ENCODE peak calls at places on chromosomes 5 and 9, in ten cellular contexts. F, J, A, V, X, L, I, U, H and C are unnamed samples.

GRCh38 chr5:132877466-132877865 is 4.0 kb downstream of the LEAP2 start:
- DNase-seq in F (no peak), J (no peak), A (no peak), V (no peak), X (no peak), L (no peak), I (no peak), U (no peak), H (no peak), C (no peak)

GRCh38 chr9:101620452-101620851 is 25.7 kb upstream of the PPP3R2 start:
- DNase-seq in F (no peak), J (no peak), A (no peak), V (no peak), X (no peak), L (no peak), I (no peak), U (no peak), H (no peak), C (no peak)

GRCh38 chr9:69549310-69550202 is 122.6 kb downstream of the APBA1 start:
- DNase-seq in F (peak), J (peak), A (peak), V (no peak), X (peak), L (peak), I (peak), U (peak), H (no peak), C (no peak)

GRCh38 chr5:95861858-95862561 is 39.5 kb upstream of the GLRX start:
- DNase-seq in F (no peak), J (no peak), A (no peak), V (no peak), X (no peak), L (no peak), I (peak), U (no peak), H (no peak), C (no peak)

GRCh38 chr9:133137451-133138231 is 16.6 kb upstream of the RALGDS start:
- DNase-seq in F (no peak), J (peak), A (peak), V (no peak), X (no peak), L (no peak), I (no peak), U (peak), H (peak), C (peak)

GRCh38 chr9:2859776-2860379 is 16.0 kb upstream of the PUM3 start:
- DNase-seq in F (peak), J (peak), A (peak), V (peak), X (peak), L (no peak), I (peak), U (peak), H (peak), C (peak)

GRCh38 chr9:38287420-38287985 is 105.0 kb upstream of the ALDH1B1 start:
- DNase-seq in F (no peak), J (no peak), A (no peak), V (no peak), X (no peak), L (no peak), I (no peak), U (no peak), H (no peak), C (no peak)

GRCh38 chr5:14105717-14106435 is 37.3 kb upstream of the TRIO start:
- DNase-seq in F (no peak), J (peak), A (no peak), V (no peak), X (peak), L (no peak), I (peak), U (no peak), H (no peak), C (no peak)

GRCh38 chr5:173396311-173396993 is 68.2 kb upstream of the STC2 start:
- DNase-seq in F (no peak), J (no peak), A (no peak), V (no peak), X (no peak), L (no peak), I (no peak), U (peak), H (no peak), C (peak)

GRCh38 chr5:114657342-114658130 is 295.7 kb downstream of the KCNN2 start:
- DNase-seq in F (no peak), J (no peak), A (no peak), V (no peak), X (no peak), L (no peak), I (no peak), U (no peak), H (no peak), C (peak)

GRCh38 chr5:95838001-95838520 is 15.5 kb upstream of the GLRX start:
- DNase-seq in F (no peak), J (no peak), A (no peak), V (no peak), X (no peak), L (no peak), I (no peak), U (no peak), H (no peak), C (no peak)

GRCh38 chr5:68875351-68875750 is 218.5 kb upstream of the SLC30A5 start:
- DNase-seq in F (no peak), J (no peak), A (no peak), V (no peak), X (no peak), L (no peak), I (no peak), U (no peak), H (no peak), C (no peak)

GRCh38 chr5:108084105-108084504 is 297.8 kb downstream of the FBXL17 start:
- DNase-seq in F (no peak), J (no peak), A (no peak), V (no peak), X (no peak), L (no peak), I (peak), U (no peak), H (no peak), C (no peak)

GRCh38 chr9:37290881-37291485 is 131.5 kb upstream of the GRHPR start:
- DNase-seq in F (no peak), J (no peak), A (no peak), V (no peak), X (no peak), L (no peak), I (peak), U (no peak), H (no peak), C (no peak)

GRCh38 chr9:134872482-134873231 is 8.0 kb upstream of the FCN2 start:
- DNase-seq in F (no peak), J (no peak), A (no peak), V (no peak), X (no peak), L (no peak), I (no peak), U (no peak), H (no peak), C (no peak)

GRCh38 chr5:138946241-138946623 is 71.1 kb upstream of the LRRTM2 start:
- DNase-seq in F (no peak), J (peak), A (no peak), V (no peak), X (no peak), L (no peak), I (no peak), U (no peak), H (no peak), C (peak)

GRCh38 chr5:26553079-26553478 is 485.3 kb downstream of the CDH9 start:
- DNase-seq in F (no peak), J (no peak), A (no peak), V (no peak), X (peak), L (no peak), I (no peak), U (no peak), H (no peak), C (no peak)

GRCh38 chr5:30894811-30895210 is 298.7 kb upstream of the CDH6 start:
- DNase-seq in F (no peak), J (no peak), A (no peak), V (no peak), X (no peak), L (no peak), I (peak), U (no peak), H (no peak), C (no peak)

GRCh38 chr5:172849636-172850453 is 15.8 kb downstream of the ERGIC1 start:
- DNase-seq in F (no peak), J (peak), A (peak), V (no peak), X (peak), L (no peak), I (no peak), U (no peak), H (peak), C (peak)

GRCh38 chr5:109102291-109102690 is 307.5 kb downstream of the PJA2 start:
- DNase-seq in F (no peak), J (no peak), A (no peak), V (no peak), X (no peak), L (no peak), I (no peak), U (no peak), H (no peak), C (no peak)

GRCh38 chr5:154168395-154168794 is 22.1 kb upstream of the GALNT10 start:
- DNase-seq in F (no peak), J (peak), A (no peak), V (no peak), X (no peak), L (no peak), I (no peak), U (no peak), H (no peak), C (no peak)

GRCh38 chr5:159855476-159856157 is 60.7 kb upstream of the ADRA1B start:
- DNase-seq in F (no peak), J (no peak), A (no peak), V (peak), X (no peak), L (no peak), I (peak), U (no peak), H (no peak), C (no peak)

GRCh38 chr5:10453564-10453963 is 11.9 kb downstream of the ROPN1L start:
- DNase-seq in F (no peak), J (no peak), A (no peak), V (no peak), X (peak), L (no peak), I (peak), U (no peak), H (no peak), C (no peak)

GRCh38 chr5:151063136-151063544 is 17.7 kb downstream of the TNIP1 start:
- DNase-seq in F (no peak), J (no peak), A (no peak), V (peak), X (peak), L (no peak), I (peak), U (peak), H (no peak), C (no peak)

GRCh38 chr9:26892251-26893029 is at the start of gene CAAP1:
- DNase-seq in F (peak), J (peak), A (peak), V (peak), X (peak), L (peak), I (peak), U (peak), H (peak), C (peak)
- TF ChIP-seq POLR2A in F (peak), J (peak), A (peak), V (peak), X (peak), L (peak), I (peak), U (peak), H (peak), C (peak)

DNA sequence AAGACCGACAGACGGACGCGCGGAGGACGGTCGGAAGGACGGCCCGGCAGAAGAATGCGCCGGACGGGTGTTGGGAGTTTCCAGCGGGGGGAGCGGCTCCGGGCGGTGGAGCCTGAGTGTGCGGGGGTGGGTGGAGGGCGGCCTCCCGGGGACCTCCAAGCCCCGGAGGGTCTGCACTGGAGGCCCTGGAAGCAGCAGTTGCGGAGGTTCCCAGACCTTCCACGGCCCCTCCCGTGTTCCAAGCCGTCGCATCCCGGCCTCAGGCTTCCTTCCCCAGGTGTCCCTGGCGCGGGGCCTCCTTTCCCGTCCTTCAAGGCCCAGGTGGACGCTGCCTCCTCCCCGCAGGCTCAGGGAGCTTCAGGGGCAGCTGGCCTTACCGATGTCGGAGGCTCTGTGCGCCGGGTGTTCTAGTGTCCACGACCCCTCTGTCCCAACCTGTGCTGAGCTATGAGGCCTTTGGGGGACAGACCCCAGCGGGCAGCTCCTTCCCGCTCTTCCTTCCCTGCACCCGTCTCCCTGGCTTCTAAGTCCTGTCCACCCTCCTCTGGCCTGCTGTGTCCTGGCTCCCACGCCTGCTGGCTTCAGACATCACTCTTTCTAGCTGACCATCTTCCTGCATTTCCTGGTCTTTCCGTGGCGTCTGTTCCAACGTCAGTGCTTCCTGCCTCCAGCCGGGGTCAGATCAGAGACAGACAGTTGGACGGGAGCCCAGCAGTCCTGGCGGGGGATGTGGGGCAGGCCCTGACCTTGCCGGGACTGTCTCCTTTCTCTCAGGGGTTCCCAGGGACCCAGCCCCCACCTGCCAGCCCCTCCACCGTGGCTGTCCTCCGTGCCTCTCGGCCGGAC is 5.6 kb downstream of the NRARP start:
- DNase-seq in F (no peak), J (no peak), A (no peak), V (peak), X (no peak), L (no peak), I (peak), U (no peak), H (peak), C (no peak)
- TF ChIP-seq POLR2A in F (no peak), J (no peak), A (no peak), V (peak), X (no peak), L (no peak), I (no peak), U (no peak), H (peak), C (no peak)

GRCh38 chr5:58073246-58073645 is 386.6 kb downstream of the PLK2 start:
- DNase-seq in F (no peak), J (no peak), A (no peak), V (no peak), X (no peak), L (no peak), I (no peak), U (no peak), H (no peak), C (no peak)
- TF ChIP-seq POLR2A in F (no peak), J (no peak), A (no peak), V (no peak), X (no peak), L (no peak), I (no peak), U (no peak), H (no peak), C (no peak)

DNA sequence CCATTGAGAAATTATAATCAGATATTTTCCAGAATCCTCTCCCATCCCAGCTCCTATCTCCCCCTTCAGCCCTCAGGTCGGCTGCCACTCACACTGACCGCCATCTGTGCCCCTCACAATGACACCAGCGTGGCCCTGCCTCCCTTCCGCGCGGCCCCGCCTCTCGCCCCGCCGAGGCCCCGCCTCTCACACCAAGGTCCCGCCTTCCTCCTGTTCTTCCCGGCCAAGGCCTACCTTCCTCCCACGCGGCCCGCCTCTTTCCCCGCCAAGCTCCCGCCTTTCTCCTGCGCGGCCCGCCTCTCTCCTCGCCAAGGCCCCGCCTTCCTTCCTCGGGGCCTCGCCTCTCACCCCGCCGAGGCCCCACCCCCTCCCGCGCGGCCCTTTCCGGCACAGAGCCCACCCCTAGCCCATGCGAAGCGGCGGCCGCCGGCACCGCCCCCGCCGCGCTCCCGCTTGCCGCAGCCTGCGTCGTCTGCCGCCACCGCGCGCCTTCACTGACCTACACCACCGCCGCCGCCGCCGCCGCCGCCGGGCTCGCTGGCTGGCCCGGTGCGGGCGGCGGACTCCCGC is at the start of gene DNAJC21:
- DNase-seq in F (peak), J (peak), A (peak), V (peak), X (peak), L (peak), I (peak), U (peak), H (peak), C (peak)
- TF ChIP-seq POLR2A in F (no peak), J (no peak), A (no peak), V (peak), X (peak), L (no peak), I (no peak), U (no peak), H (no peak), C (no peak)

GRCh38 chr9:75090579-75090978 is 2.3 kb downstream of the OSTF1 start:
- DNase-seq in F (no peak), J (no peak), A (no peak), V (no peak), X (no peak), L (no peak), I (no peak), U (no peak), H (no peak), C (no peak)

GRCh38 chr9:75087279-75087823 is 604 bp downstream of the NMRK1 start:
- DNase-seq in F (no peak), J (peak), A (peak), V (no peak), X (peak), L (no peak), I (peak), U (no peak), H (no peak), C (no peak)

GRCh38 chr9:75089369-75089766 is 1.1 kb downstream of the OSTF1 start:
- DNase-seq in F (no peak), J (no peak), A (no peak), V (no peak), X (no peak), L (no peak), I (no peak), U (no peak), H (no peak), C (no peak)

GRCh38 chr9:75087824-75088645 is at the start of the genes NMRK1 and OSTF1:
- DNase-seq in F (peak), J (peak), A (peak), V (peak), X (peak), L (peak), I (peak), U (peak), H (peak), C (peak)

DNA sequence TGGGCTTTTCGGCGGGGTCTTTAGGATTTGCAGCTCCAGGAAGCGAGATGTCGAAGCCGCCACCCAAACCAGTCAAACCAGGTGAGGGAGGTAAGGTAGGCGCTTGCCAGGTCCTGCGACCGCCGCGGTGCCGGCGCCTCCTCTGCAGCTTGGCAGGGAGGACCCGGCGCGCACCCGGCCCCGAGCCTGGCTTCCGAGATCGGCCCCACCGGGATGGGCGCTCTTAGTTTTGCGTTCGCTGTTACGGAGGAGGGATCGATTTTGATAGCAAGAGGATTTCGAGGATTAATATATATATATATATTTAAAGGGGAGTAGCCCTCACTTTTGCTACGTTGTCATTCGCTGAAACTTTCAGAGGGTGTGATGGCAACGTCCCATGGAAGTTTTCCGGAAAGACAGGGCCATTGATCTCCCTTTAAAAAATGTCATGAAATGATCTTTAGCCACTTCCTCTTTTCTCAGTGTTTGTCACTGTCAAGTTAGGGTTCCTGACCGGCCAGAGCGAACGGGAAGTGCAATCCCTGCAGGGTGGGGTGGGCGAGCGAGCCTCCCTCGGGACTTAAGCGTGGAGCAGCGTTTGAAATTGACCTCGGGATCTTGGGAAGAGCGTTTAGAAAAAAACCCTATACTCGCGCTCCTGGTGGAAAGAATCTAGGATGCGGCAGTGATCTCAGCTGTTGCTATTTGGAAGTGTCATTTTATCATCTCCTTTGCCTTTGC is 493 bp downstream of the OSTF1 start:
- DNase-seq in F (peak), J (peak), A (peak), V (peak), X (peak), L (peak), I (peak), U (peak), H (peak), C (peak)
- TF ChIP-seq POLR2A in F (no peak), J (no peak), A (no peak), V (peak), X (no peak), L (no peak), I (no peak), U (no peak), H (no peak), C (no peak)

GRCh38 chr5:133957080-133957479 is 11.3 kb downstream of the C5orf15 start:
- DNase-seq in F (no peak), J (peak), A (no peak), V (no peak), X (no peak), L (no peak), I (no peak), U (no peak), H (no peak), C (no peak)
- TF ChIP-seq POLR2A in F (no peak), J (no peak), A (no peak), V (no peak), X (no peak), L (no peak), I (no peak), U (no peak), H (no peak), C (no peak)